ENCODE peak calls at places on chromosomes 16 and 17, in six cellular contexts. K is sigmoid colon, I is adrenal gland, G is psoas muscle, C is heart right ventricle, X is HAP-1. L is an unnamed sample. For H3K4me1, the result is how much of the 10 kb centered on the place peaks cover.

GRCh38 chr16:28549301-28549899 is 4.3 kb upstream of the SGF29 start:
- DNase-seq in X (no peak), K (no peak), I (no peak), G (no peak), C (no peak), L (no peak)

GRCh38 chr17:44219126-44219635 is 294 bp downstream of the UBTF start:
- DNase-seq in G (peak), K (peak), X (peak), C (no peak), I (peak), L (peak)

GRCh38 chr17:73693016-73693545 is 48.8 kb upstream of the SDK2 start:
- DNase-seq in I (no peak), G (no peak), C (no peak), X (no peak), K (no peak), L (no peak)

GRCh38 chr16:84502075-84502474 is 2.4 kb downstream of the MEAK7 start:
- DNase-seq in X (no peak), K (peak), C (no peak), G (no peak), I (no peak), L (no peak)

GRCh38 chr16:1338119-1338730 is 4.8 kb downstream of the BAIAP3 start:
- DNase-seq in K (no peak), C (no peak), G (no peak), X (no peak), I (no peak), L (no peak)

GRCh38 chr17:57406131-57406980 is 150.0 kb downstream of the MSI2 start:
- DNase-seq in I (no peak), C (no peak), X (peak), G (no peak), K (no peak), L (peak)

GRCh38 chr17:78680436-78680835 is 101.6 kb downstream of the CYTH1 start:
- DNase-seq in K (no peak), C (no peak), I (no peak), X (no peak), G (no peak), L (no peak)

GRCh38 chr16:49567940-49568339 is 194.3 kb downstream of the C16orf78 start:
- DNase-seq in G (no peak), C (no peak), X (no peak), K (no peak), I (no peak), L (no peak)

GRCh38 chr16:87297918-87298631 is 19.1 kb downstream of the C16orf95 start:
- DNase-seq in X (peak), C (no peak), G (no peak), K (no peak), I (no peak), L (peak)

GRCh38 chr17:37737081-37737480 is 7.8 kb downstream of the HNF1B start:
- DNase-seq in C (no peak), K (no peak), G (no peak), I (no peak), X (no peak), L (no peak)

GRCh38 chr17:17151055-17151454 is 55.1 kb downstream of the PLD6 start:
- DNase-seq in X (no peak), C (no peak), G (no peak), I (no peak), K (no peak), L (no peak)

GRCh38 chr16:1296688-1297412 is 12.6 kb upstream of the UBE2I start:
- DNase-seq in I (peak), K (no peak), C (no peak), X (no peak), G (no peak), L (no peak)

GRCh38 chr16:88344411-88345030 is 38.2 kb upstream of the ZNF469 start:
- DNase-seq in G (no peak), K (no peak), I (no peak), X (no peak), C (no peak), L (no peak)

GRCh38 chr16:19479302-19479721 is 42.6 kb downstream of the GDE1 start:
- DNase-seq in G (no peak), K (no peak), X (no peak), C (no peak), I (no peak), L (no peak)

GRCh38 chr16:79599256-79599836 is 1.2 kb downstream of the MAF start:
- DNase-seq in K (peak), I (no peak), G (peak), C (peak), X (no peak), L (no peak)

GRCh38 chr17:54694287-54694887 is 206.3 kb upstream of the TOM1L1 start:
- DNase-seq in X (no peak), K (no peak), G (no peak), C (no peak), I (no peak), L (no peak)

GRCh38 chr16:551210-551609 is 9.0 kb upstream of the PRR35 start:
- DNase-seq in G (no peak), I (no peak), C (no peak), K (no peak), X (no peak), L (no peak)

GRCh38 chr16:54847207-54847606 is 83.5 kb upstream of the IRX5 start:
- DNase-seq in X (no peak), K (no peak), G (no peak), I (no peak), C (no peak), L (no peak)

GRCh38 chr16:66324785-66325184 is 41.7 kb upstream of the CDH5 start:
- DNase-seq in C (no peak), X (no peak), I (no peak), K (no peak), G (no peak), L (peak)

GRCh38 chr16:4487955-4488481 is 11.8 kb downstream of the HMOX2 start:
- DNase-seq in C (no peak), I (no peak), G (no peak), K (no peak), X (no peak), L (no peak)

GRCh38 chr16:79528281-79528680 is 72.3 kb downstream of the MAF start:
- DNase-seq in I (no peak), X (no peak), G (no peak), C (no peak), K (no peak), L (no peak)

DNA sequence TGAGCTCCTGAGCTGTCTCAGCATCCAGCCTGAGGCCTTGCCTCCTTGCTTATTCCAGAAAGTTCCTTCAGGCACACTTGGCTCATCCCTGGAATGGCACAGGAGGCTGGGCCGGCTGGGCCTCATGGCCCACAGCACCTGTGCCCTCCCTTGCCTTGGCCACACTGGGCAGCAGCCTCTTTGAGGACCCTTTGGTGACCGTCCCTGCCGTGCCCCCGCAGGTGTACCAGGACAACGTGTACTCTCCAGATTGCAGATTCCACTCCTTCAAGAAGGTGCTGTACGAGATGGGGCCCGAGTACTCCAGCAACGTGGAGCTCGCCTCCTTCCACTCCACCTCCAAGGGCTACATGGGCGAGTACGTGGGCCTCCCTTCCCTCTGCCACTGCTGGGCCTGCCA is 34.2 kb downstream of the GPT2 start:
- DNase-seq in K (no peak), G (no peak), C (no peak), I (no peak), X (no peak), L (no peak)
- H3K4me3 ChIP-seq in K (no peak), G (no peak), C (no peak), I (no peak), X (no peak), L (no peak)

DNA sequence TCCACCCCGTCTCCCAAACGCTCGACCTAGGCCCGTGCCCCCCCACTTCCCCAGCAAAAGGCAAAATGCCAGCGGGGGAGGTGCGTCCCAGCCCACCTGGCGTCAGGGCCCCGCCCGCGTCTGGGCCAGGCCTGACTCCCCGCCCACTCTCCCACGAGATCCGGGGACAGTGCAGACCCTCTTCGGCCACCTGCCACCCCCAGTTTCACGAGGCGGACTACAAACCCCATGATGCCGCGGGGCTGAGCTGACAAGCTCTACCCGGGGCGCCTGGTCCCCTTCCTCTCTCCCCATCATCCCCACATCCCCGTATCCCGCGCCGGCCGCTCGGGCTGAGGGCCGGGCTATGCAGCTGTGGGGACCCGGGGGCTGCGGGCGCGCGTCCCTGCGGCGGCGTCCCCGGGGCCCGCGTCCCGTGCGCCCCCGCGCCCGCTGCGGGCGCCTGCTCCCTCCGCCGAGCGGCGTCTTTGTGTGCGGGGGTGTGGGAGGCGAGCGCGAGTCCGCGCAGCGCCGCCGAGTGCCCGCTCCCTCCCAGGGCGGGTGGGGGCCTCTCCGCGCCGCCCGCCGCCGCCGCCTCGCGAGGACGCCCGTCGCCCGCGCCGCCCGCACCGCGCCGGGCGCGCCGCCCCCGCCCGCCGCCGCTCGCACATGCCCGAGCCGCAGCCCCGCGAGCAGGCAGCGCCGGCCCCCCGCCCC is at the start of gene ANKRD13B:
- DNase-seq in K (peak), I (no peak), G (peak), C (peak), X (peak), L (peak)
- H3K4me1 ChIP-seq in K (half or more), I (under half), G (half or more), C (half or more), X (under half), L (half or more)

GRCh38 chr16:70437017-70437581 is 1.8 kb downstream of the ST3GAL2 start:
- DNase-seq in X (peak), I (peak), K (no peak), G (peak), C (no peak), L (peak)
- H3K4me3 ChIP-seq in X (peak), I (no peak), K (no peak), G (peak), C (no peak), L (peak)

GRCh38 chr17:74750327-74751069 is 2.1 kb downstream of the NHERF1 start:
- DNase-seq in G (peak), I (peak), X (no peak), C (no peak), K (no peak), L (peak)
- H3K4me1 ChIP-seq in G (under half), I (under half), X (under half), C (half or more), K (under half), L (half or more)

GRCh38 chr16:53501216-53501859 is 1.7 kb downstream of the AKTIP start:
- DNase-seq in C (no peak), G (no peak), X (peak), K (no peak), I (no peak), L (no peak)
- H3K4me3 ChIP-seq in C (peak), G (peak), X (peak), K (no peak), I (no peak), L (peak)

DNA sequence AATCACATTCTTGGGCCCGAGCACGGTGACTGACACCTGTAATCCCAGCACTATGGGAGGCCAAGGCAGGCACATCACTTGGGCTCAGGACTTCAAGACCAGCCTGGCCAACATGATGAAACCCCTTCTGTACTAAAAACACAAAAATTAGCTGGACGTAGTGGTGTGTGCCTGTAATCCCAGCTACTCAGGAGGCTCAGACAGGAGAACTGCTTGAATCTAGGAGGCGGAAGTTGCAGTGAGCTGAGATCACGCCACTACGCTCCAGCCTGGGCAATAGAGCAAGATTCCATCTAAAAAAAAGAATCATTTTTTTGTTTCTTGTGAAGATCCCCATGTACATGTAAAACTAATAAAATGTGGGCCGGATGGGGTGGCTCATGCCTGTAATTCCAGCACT is 53.1 kb upstream of the ATF7IP2 start:
- DNase-seq in X (no peak), G (no peak), I (no peak), K (no peak), C (no peak), L (no peak)
- H3K4me1 ChIP-seq in X (under half), G (under half), I (under half), K (under half), C (under half), L (under half)

GRCh38 chr17:74825952-74826713 is 33.6 kb downstream of the GRIN2C start:
- DNase-seq in I (no peak), C (no peak), K (no peak), X (no peak), G (no peak), L (no peak)
- H3K4me3 ChIP-seq in I (no peak), C (no peak), K (no peak), X (no peak), G (no peak), L (no peak)

GRCh38 chr17:62994931-62995330 is 28.9 kb downstream of the TANC2 start:
- DNase-seq in K (no peak), C (no peak), G (no peak), I (no peak), X (no peak), L (no peak)
- H3K4me1 ChIP-seq in K (under half), C (under half), G (under half), I (under half), X (under half), L (under half)

DNA sequence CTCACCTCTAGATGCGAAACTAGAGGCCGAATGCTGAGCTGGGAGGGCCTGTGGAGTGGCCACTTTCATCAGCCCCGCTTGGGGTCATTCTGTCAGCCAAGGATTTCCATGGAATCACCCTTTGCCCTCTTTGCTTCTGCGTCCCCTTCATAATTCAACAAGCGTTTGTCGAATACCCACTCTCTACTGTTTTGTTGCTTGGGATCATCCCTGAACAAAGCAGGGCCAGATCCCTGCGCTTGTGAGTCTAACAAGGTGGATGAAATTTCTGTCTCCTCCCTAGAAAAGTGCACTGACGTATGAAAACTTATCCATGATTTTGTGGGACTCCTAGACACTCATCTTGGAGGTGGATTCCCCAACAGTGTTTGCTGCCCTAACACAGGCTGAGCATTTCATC is 3.3 kb upstream of the SLC12A3 start:
- DNase-seq in X (peak), K (no peak), G (no peak), C (no peak), I (no peak), L (no peak)
- H3K4me3 ChIP-seq in X (no peak), K (no peak), G (no peak), C (no peak), I (no peak), L (no peak)

GRCh38 chr16:20851601-20852000 is 45.3 kb downstream of the REXO5 start:
- DNase-seq in X (no peak), I (peak), C (peak), K (peak), G (peak), L (no peak)
- H3K4me1 ChIP-seq in X (under half), I (under half), C (half or more), K (half or more), G (under half), L (under half)

L was measured in DND-41.